ENCODE peak calls at places on chromosomes 4 and X, in eight cellular contexts. Z is small intestine, F is neuronal stem cell, K is NCI-H1105, P is HS-5, L is NCI-H1417, A is NCI-H1694, H is ovary. U is an unnamed sample.

GRCh38 chr4:68344785-68345184 is 5.1 kb downstream of the YTHDC1 start:
- DNase-seq in Z (no peak), F (no peak), K (no peak), P (no peak), L (no peak), A (no peak), H (no peak), U (no peak)

GRCh38 chrX:130245441-130245840 is 23.3 kb downstream of the ZNF280C start:
- DNase-seq in Z (no peak), F (no peak), K (no peak), P (no peak), L (no peak), A (no peak), H (no peak), U (no peak)

GRCh38 chr4:101279377-101279871 is 67.9 kb downstream of the PPP3CA start:
- DNase-seq in Z (no peak), F (no peak), K (no peak), P (peak), L (no peak), A (no peak), H (peak), U (no peak)

GRCh38 chrX:40485427-40485826 is 95.3 kb upstream of the ATP6AP2 start:
- DNase-seq in Z (no peak), F (no peak), K (no peak), P (no peak), L (no peak), A (no peak), H (no peak), U (no peak)

GRCh38 chrX:41923925-41924693 is 755 bp upstream of the CASK start:
- DNase-seq in Z (peak), F (no peak), K (peak), P (no peak), L (peak), A (peak), H (no peak), U (peak)

GRCh38 chrX:40420899-40421729 is 159.7 kb upstream of the ATP6AP2 start:
- DNase-seq in Z (no peak), F (no peak), K (no peak), P (no peak), L (no peak), A (no peak), H (no peak), U (no peak)

GRCh38 chr4:4327652-4328121 is 37.6 kb downstream of the ZBTB49 start:
- DNase-seq in Z (no peak), F (peak), K (no peak), P (no peak), L (no peak), A (no peak), H (peak), U (no peak)

GRCh38 chr4:173669460-173670179 is 139.6 kb upstream of the HAND2 start:
- DNase-seq in Z (no peak), F (no peak), K (no peak), P (no peak), L (no peak), A (no peak), H (no peak), U (no peak)

GRCh38 chr4:153676984-153677383 is 7.1 kb upstream of the TLR2 start:
- DNase-seq in Z (no peak), F (no peak), K (no peak), P (peak), L (no peak), A (no peak), H (no peak), U (no peak)

GRCh38 chr4:85170241-85170640 is 203.8 kb upstream of the WDFY3 start:
- DNase-seq in Z (no peak), F (no peak), K (no peak), P (no peak), L (no peak), A (no peak), H (no peak), U (no peak)

GRCh38 chr4:81601270-81601694 is 129.6 kb upstream of the RASGEF1B start:
- DNase-seq in Z (no peak), F (no peak), K (no peak), P (no peak), L (no peak), A (no peak), H (no peak), U (no peak)

GRCh38 chrX:29662759-29663503 is 552.4 kb upstream of the MAGEB2 start:
- DNase-seq in Z (no peak), F (no peak), K (no peak), P (peak), L (no peak), A (no peak), H (no peak), U (no peak)

GRCh38 chr4:80916770-80917169 is 113.7 kb upstream of the BMP3 start:
- DNase-seq in Z (no peak), F (no peak), K (no peak), P (no peak), L (no peak), A (no peak), H (no peak), U (no peak)

GRCh38 chr4:139458999-139459398 is 5.1 kb downstream of the RAB33B start:
- DNase-seq in Z (peak), F (no peak), K (no peak), P (no peak), L (no peak), A (no peak), H (no peak), U (no peak)

GRCh38 chr4:129344058-129344457 is 248.1 kb downstream of the C4orf33 start:
- DNase-seq in Z (peak), F (peak), K (no peak), P (no peak), L (peak), A (peak), H (no peak), U (peak)